ENCODE peak calls at places on chromosomes 4 and X, in nine cellular contexts. F, X, P, T, B, J, W, N and L are unnamed samples.

GRCh38 chrX:68997911-68998310 is 167.3 kb downstream of the PJA1 start:
- DNase-seq in F (no peak), P (peak; percentile 25), B (peak; percentile 31), W (no peak), X (no peak), T (no peak), N (no peak), J (no peak), L (no peak)

GRCh38 chrX:141142946-141143345 is 34.0 kb downstream of the LDOC1 start:
- DNase-seq in F (no peak), T (no peak), J (no peak), P (no peak), W (no peak), X (no peak), B (no peak), N (no peak), L (peak; percentile 2)

GRCh38 chr4:73609688-73610087 is 10.5 kb downstream of the RASSF6 start:
- DNase-seq in X (no peak), B (no peak), F (no peak), W (no peak), T (no peak), J (no peak), N (no peak), P (peak; percentile 4), L (no peak)

GRCh38 chr4:6692806-6693205 is 872 bp upstream of the S100P start:
- DNase-seq in F (no peak), N (peak; percentile 24), J (no peak), P (no peak), T (no peak), B (no peak), W (no peak), X (no peak), L (no peak)

GRCh38 chr4:26206339-26206738 is 114.5 kb upstream of the RBPJ start:
- DNase-seq in F (no peak), T (no peak), W (no peak), X (peak; percentile 25), N (peak; percentile 61), B (no peak), J (no peak), P (peak; percentile 44), L (no peak)

GRCh38 chr4:99998062-99998880 is 48.2 kb upstream of the H2AZ1 start:
- DNase-seq in X (peak; percentile 24), P (peak; percentile 7), F (no peak), B (no peak), T (no peak), J (no peak), N (no peak), W (no peak), L (no peak)

GRCh38 chr4:1323635-1324442 is 23.2 kb upstream of the UVSSA start:
- DNase-seq in P (peak; percentile 57), N (peak; percentile 68), F (no peak), T (no peak), B (no peak), J (no peak), X (peak; percentile 57), W (no peak), L (peak; percentile 71)

GRCh38 chr4:40238700-40239548 is 42.1 kb downstream of the RHOH start:
- DNase-seq in X (no peak), W (peak; percentile 63), J (no peak), N (no peak), B (peak; percentile 22), P (no peak), F (peak; percentile 44), T (no peak), L (no peak)

GRCh38 chr4:11514780-11515432 is 86.2 kb upstream of the HS3ST1 start:
- DNase-seq in B (no peak), J (no peak), W (no peak), P (no peak), X (no peak), N (no peak), T (no peak), F (no peak), L (no peak)

GRCh38 chr4:96293806-96294205 is 453.9 kb downstream of the PDHA2 start:
- DNase-seq in P (no peak), F (no peak), W (no peak), T (no peak), B (no peak), N (no peak), X (no peak), J (no peak), L (no peak)

GRCh38 chrX:22105231-22105630 is 73.1 kb downstream of the PHEX start:
- DNase-seq in P (no peak), J (no peak), B (no peak), W (no peak), F (no peak), T (no peak), X (no peak), N (no peak), L (no peak)

GRCh38 chrX:17500145-17500579 is 125.2 kb downstream of the NHS start:
- DNase-seq in N (peak; percentile 50), W (no peak), B (peak; percentile 44), F (no peak), X (no peak), T (no peak), J (no peak), P (peak; percentile 28), L (no peak)

GRCh38 chrX:69961365-69962072 is 88.2 kb downstream of the AWAT2 start:
- DNase-seq in B (no peak), T (no peak), J (no peak), W (no peak), N (no peak), X (no peak), F (no peak), P (no peak), L (no peak)

GRCh38 chrX:153966841-153967535 is 4.6 kb downstream of the HCFC1 start:
- DNase-seq in T (no peak), X (no peak), B (no peak), J (no peak), N (no peak), F (no peak), W (no peak), P (no peak), L (no peak)

GRCh38 chr4:10056334-10057022 is 35.2 kb upstream of the SLC2A9 start:
- DNase-seq in F (no peak), N (no peak), T (no peak), J (no peak), X (no peak), B (no peak), P (no peak), W (no peak), L (no peak)

GRCh38 chr4:84258905-84259830 is 239.9 kb downstream of the NKX6-1 start:
- DNase-seq in F (no peak), X (no peak), P (no peak), T (no peak), W (no peak), J (no peak), B (no peak), N (no peak), L (no peak)

GRCh38 chr4:121721700-121722099 is 24.9 kb upstream of the ANXA5 start:
- DNase-seq in T (no peak), B (no peak), X (no peak), W (no peak), N (no peak), J (no peak), P (no peak), F (no peak), L (no peak)
- TF ChIP-seq CTCF in T (no peak), B (no peak), X (no peak), W (no peak), N (no peak), J (no peak), P (no peak), F (no peak), L (no peak)

DNA sequence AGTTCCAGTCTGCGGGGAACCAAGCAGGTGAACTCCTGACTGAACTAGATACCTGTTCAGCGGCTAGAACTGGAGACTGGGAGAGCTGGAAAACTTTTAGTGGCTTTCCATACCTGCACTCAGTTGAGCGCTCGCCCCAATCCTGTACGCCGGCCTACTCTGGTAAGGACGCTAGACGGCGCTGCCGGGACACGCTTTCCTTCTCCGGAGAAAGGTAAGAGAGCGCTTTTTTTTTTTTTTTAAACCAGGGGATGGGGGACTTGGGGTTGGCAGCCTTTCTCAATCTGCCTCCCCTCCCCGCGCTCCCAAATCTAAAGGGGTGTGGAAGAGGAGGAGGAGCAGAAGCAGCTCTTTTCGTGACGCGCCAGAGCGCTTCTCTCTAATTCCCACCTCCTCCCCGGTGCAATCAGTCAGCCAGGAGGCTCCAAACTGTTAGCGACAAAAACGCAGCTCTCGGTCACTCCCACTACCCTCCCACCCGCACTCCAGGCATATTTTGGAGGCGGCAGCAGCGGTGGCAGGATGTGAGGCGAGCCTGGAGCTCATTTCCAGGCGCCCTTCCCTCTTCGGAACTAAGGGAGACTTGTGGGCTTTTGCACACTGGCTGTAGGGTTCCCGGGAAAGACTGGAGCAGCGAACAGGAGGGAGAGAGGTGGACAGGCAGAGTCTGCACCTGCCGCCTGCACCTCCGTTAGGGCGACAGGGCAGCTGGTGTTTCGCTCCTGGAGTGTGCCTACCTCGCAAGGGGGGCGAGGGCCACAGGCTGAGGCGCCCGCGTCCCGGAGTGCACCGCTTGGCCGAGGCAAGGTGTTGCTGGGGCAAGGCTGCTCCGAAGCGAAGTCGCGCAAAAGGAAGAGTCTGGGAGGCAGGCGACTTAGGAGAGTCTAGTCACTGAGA is at the start of gene IL1RAPL2:
- DNase-seq in X (no peak), B (peak; percentile 14), N (no peak), T (peak; percentile 64), F (no peak), P (no peak), W (no peak), J (peak; percentile 46), L (no peak)
- TF ChIP-seq CTCF in X (peak; percentile 48), B (peak; percentile 20), N (peak; percentile 44), T (peak; percentile 46), F (no peak), P (peak; percentile 7), W (no peak), J (peak; percentile 71), L (peak; percentile 59)

GRCh38 chr4:151238477-151238876 is 38.5 kb upstream of the PRSS48 start:
- DNase-seq in J (no peak), X (no peak), F (no peak), B (no peak), P (no peak), N (no peak), T (no peak), W (no peak), L (no peak)
- TF ChIP-seq CTCF in J (no peak), X (no peak), F (no peak), B (no peak), P (no peak), N (no peak), T (no peak), W (no peak), L (no peak)

GRCh38 chr4:131649227-131649626 is 1499.9 kb upstream of the PCDH10 start:
- DNase-seq in X (no peak), P (no peak), F (no peak), B (no peak), J (no peak), T (no peak), N (no peak), W (no peak), L (no peak)

GRCh38 chr4:131638776-131639175 is 1510.3 kb upstream of the PCDH10 start:
- DNase-seq in F (no peak), W (no peak), B (no peak), P (no peak), X (no peak), T (no peak), J (no peak), N (no peak), L (no peak)

DNA sequence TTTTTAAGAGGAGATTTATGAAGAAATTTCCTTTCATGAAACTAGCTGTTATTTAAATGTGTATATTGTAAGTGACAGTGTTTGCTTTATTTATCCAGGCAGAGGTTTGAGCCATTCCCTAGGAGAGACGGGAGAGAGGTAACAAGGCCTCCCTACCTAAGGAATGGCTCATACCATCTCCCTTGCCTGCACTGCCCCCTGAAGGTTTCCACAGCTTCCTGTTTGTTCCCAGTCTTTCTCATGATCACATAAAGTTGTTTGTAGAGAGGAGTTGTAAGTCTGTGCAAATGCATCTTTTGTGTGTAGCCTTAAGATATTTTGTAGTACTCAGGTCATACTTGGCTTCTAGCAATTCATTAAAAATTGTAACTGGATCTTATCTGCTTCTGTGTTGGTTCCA is 1504.5 kb upstream of the PCDH10 start:
- DNase-seq in N (no peak), X (no peak), P (no peak), B (no peak), T (no peak), J (no peak), W (no peak), F (no peak), L (peak; percentile 4)
- TF ChIP-seq CTCF in N (no peak), X (peak; percentile 29), P (no peak), B (no peak), T (no peak), J (peak; percentile 43), W (no peak), F (no peak), L (peak; percentile 40)